ENCODE peak calls at places on chromosomes 13 and 19, in ten cellular contexts. One of them, this sample, is unnamed.

GRCh38 chr19:51111606-51112005 is 3.4 kb upstream of the CTU1 start:
- DNase-seq in stimulated activated CD4-positive, alpha-beta T cell treated with anti-CD3 and anti-CD28 coated beads, TNF-alpha, amount 100 ng/mL, for 24 hours: no peak
- DNase-seq in endodermal cell: peak; percentile 74
- DNase-seq in T-helper 2 cell: no peak
- DNase-seq in Calu3: peak; percentile 63
- DNase-seq in frontal cortex: no peak
- DNase-seq in naive thymus-derived CD8-positive, alpha-beta T cell: no peak
- DNase-seq in stimulated activated CD8-positive, alpha-beta memory T cell treated with anti-CD3 and anti-CD28 coated beads, Interleukin-7, amount 100 ng/mL, for 1 hour: no peak
- DNase-seq in GM12892: no peak
- DNase-seq in psoas muscle: no peak
- DNase-seq in this sample: no peak

GRCh38 chr19:5369962-5370367 is 29.4 kb upstream of the PTPRS start:
- DNase-seq in stimulated activated CD4-positive, alpha-beta T cell treated with anti-CD3 and anti-CD28 coated beads, TNF-alpha, amount 100 ng/mL, for 24 hours: peak; percentile 65
- DNase-seq in endodermal cell: peak; percentile 96
- DNase-seq in T-helper 2 cell: no peak
- DNase-seq in Calu3: peak; percentile 65
- DNase-seq in frontal cortex: no peak
- DNase-seq in naive thymus-derived CD8-positive, alpha-beta T cell: peak; percentile 16
- DNase-seq in stimulated activated CD8-positive, alpha-beta memory T cell treated with anti-CD3 and anti-CD28 coated beads, Interleukin-7, amount 100 ng/mL, for 1 hour: no peak
- DNase-seq in GM12892: peak; percentile 43
- DNase-seq in psoas muscle: no peak
- DNase-seq in this sample: no peak

GRCh38 chr19:30419581-30420180 is 47.5 kb downstream of the ZNF536 start:
- DNase-seq in stimulated activated CD4-positive, alpha-beta T cell treated with anti-CD3 and anti-CD28 coated beads, TNF-alpha, amount 100 ng/mL, for 24 hours: no peak
- DNase-seq in endodermal cell: peak; percentile 52
- DNase-seq in T-helper 2 cell: no peak
- DNase-seq in Calu3: no peak
- DNase-seq in frontal cortex: no peak
- DNase-seq in naive thymus-derived CD8-positive, alpha-beta T cell: no peak
- DNase-seq in stimulated activated CD8-positive, alpha-beta memory T cell treated with anti-CD3 and anti-CD28 coated beads, Interleukin-7, amount 100 ng/mL, for 1 hour: no peak
- DNase-seq in GM12892: no peak
- DNase-seq in psoas muscle: no peak
- DNase-seq in this sample: no peak

GRCh38 chr19:35040826-35041547 is 534 bp upstream of the HPN start:
- DNase-seq in stimulated activated CD4-positive, alpha-beta T cell treated with anti-CD3 and anti-CD28 coated beads, TNF-alpha, amount 100 ng/mL, for 24 hours: no peak
- DNase-seq in endodermal cell: peak; percentile 92
- DNase-seq in T-helper 2 cell: peak; percentile 17
- DNase-seq in Calu3: peak; percentile 69
- DNase-seq in frontal cortex: peak; percentile 79
- DNase-seq in naive thymus-derived CD8-positive, alpha-beta T cell: no peak
- DNase-seq in stimulated activated CD8-positive, alpha-beta memory T cell treated with anti-CD3 and anti-CD28 coated beads, Interleukin-7, amount 100 ng/mL, for 1 hour: no peak
- DNase-seq in GM12892: no peak
- DNase-seq in psoas muscle: peak; percentile 98
- DNase-seq in this sample: peak; percentile 96

GRCh38 chr13:72141845-72142470 is 275.0 kb upstream of the DACH1 start:
- DNase-seq in stimulated activated CD4-positive, alpha-beta T cell treated with anti-CD3 and anti-CD28 coated beads, TNF-alpha, amount 100 ng/mL, for 24 hours: no peak
- DNase-seq in endodermal cell: no peak
- DNase-seq in T-helper 2 cell: no peak
- DNase-seq in Calu3: no peak
- DNase-seq in frontal cortex: no peak
- DNase-seq in naive thymus-derived CD8-positive, alpha-beta T cell: no peak
- DNase-seq in stimulated activated CD8-positive, alpha-beta memory T cell treated with anti-CD3 and anti-CD28 coated beads, Interleukin-7, amount 100 ng/mL, for 1 hour: no peak
- DNase-seq in GM12892: no peak
- DNase-seq in psoas muscle: no peak
- DNase-seq in this sample: no peak

GRCh38 chr13:94050686-94051085 is 428.8 kb downstream of the DCT start:
- DNase-seq in stimulated activated CD4-positive, alpha-beta T cell treated with anti-CD3 and anti-CD28 coated beads, TNF-alpha, amount 100 ng/mL, for 24 hours: no peak
- DNase-seq in endodermal cell: no peak
- DNase-seq in T-helper 2 cell: no peak
- DNase-seq in Calu3: no peak
- DNase-seq in frontal cortex: no peak
- DNase-seq in naive thymus-derived CD8-positive, alpha-beta T cell: no peak
- DNase-seq in stimulated activated CD8-positive, alpha-beta memory T cell treated with anti-CD3 and anti-CD28 coated beads, Interleukin-7, amount 100 ng/mL, for 1 hour: no peak
- DNase-seq in GM12892: no peak
- DNase-seq in psoas muscle: no peak
- DNase-seq in this sample: no peak

GRCh38 chr19:47106819-47107200 is 6.8 kb downstream of the ZC3H4 start:
- DNase-seq in stimulated activated CD4-positive, alpha-beta T cell treated with anti-CD3 and anti-CD28 coated beads, TNF-alpha, amount 100 ng/mL, for 24 hours: no peak
- DNase-seq in endodermal cell: no peak
- DNase-seq in T-helper 2 cell: no peak
- DNase-seq in Calu3: no peak
- DNase-seq in frontal cortex: no peak
- DNase-seq in naive thymus-derived CD8-positive, alpha-beta T cell: no peak
- DNase-seq in stimulated activated CD8-positive, alpha-beta memory T cell treated with anti-CD3 and anti-CD28 coated beads, Interleukin-7, amount 100 ng/mL, for 1 hour: no peak
- DNase-seq in GM12892: no peak
- DNase-seq in psoas muscle: no peak
- DNase-seq in this sample: no peak

GRCh38 chr13:91133941-91134772 is 213.3 kb upstream of the MIR17HG start:
- DNase-seq in stimulated activated CD4-positive, alpha-beta T cell treated with anti-CD3 and anti-CD28 coated beads, TNF-alpha, amount 100 ng/mL, for 24 hours: no peak
- DNase-seq in endodermal cell: peak; percentile 71
- DNase-seq in T-helper 2 cell: no peak
- DNase-seq in Calu3: peak; percentile 37
- DNase-seq in frontal cortex: no peak
- DNase-seq in naive thymus-derived CD8-positive, alpha-beta T cell: no peak
- DNase-seq in stimulated activated CD8-positive, alpha-beta memory T cell treated with anti-CD3 and anti-CD28 coated beads, Interleukin-7, amount 100 ng/mL, for 1 hour: no peak
- DNase-seq in GM12892: no peak
- DNase-seq in psoas muscle: no peak
- DNase-seq in this sample: no peak

GRCh38 chr19:44848036-44848804 is 2.1 kb downstream of the NECTIN2 start:
- DNase-seq in stimulated activated CD4-positive, alpha-beta T cell treated with anti-CD3 and anti-CD28 coated beads, TNF-alpha, amount 100 ng/mL, for 24 hours: no peak
- DNase-seq in endodermal cell: peak; percentile 82
- DNase-seq in T-helper 2 cell: no peak
- DNase-seq in Calu3: no peak
- DNase-seq in frontal cortex: no peak
- DNase-seq in naive thymus-derived CD8-positive, alpha-beta T cell: no peak
- DNase-seq in stimulated activated CD8-positive, alpha-beta memory T cell treated with anti-CD3 and anti-CD28 coated beads, Interleukin-7, amount 100 ng/mL, for 1 hour: no peak
- DNase-seq in GM12892: no peak
- DNase-seq in psoas muscle: no peak
- DNase-seq in this sample: no peak

GRCh38 chr19:52923782-52924593 is 760 bp upstream of the ZNF888 start:
- DNase-seq in stimulated activated CD4-positive, alpha-beta T cell treated with anti-CD3 and anti-CD28 coated beads, TNF-alpha, amount 100 ng/mL, for 24 hours: no peak
- DNase-seq in endodermal cell: peak; percentile 65
- DNase-seq in T-helper 2 cell: no peak
- DNase-seq in Calu3: peak; percentile 79
- DNase-seq in frontal cortex: no peak
- DNase-seq in naive thymus-derived CD8-positive, alpha-beta T cell: no peak
- DNase-seq in stimulated activated CD8-positive, alpha-beta memory T cell treated with anti-CD3 and anti-CD28 coated beads, Interleukin-7, amount 100 ng/mL, for 1 hour: no peak
- DNase-seq in GM12892: no peak
- DNase-seq in psoas muscle: peak; percentile 58
- DNase-seq in this sample: peak; percentile 71

GRCh38 chr13:100890645-100891044 is 216.1 kb upstream of the TMTC4 start:
- DNase-seq in stimulated activated CD4-positive, alpha-beta T cell treated with anti-CD3 and anti-CD28 coated beads, TNF-alpha, amount 100 ng/mL, for 24 hours: no peak
- DNase-seq in endodermal cell: no peak
- DNase-seq in T-helper 2 cell: no peak
- DNase-seq in Calu3: no peak
- DNase-seq in frontal cortex: no peak
- DNase-seq in naive thymus-derived CD8-positive, alpha-beta T cell: no peak
- DNase-seq in stimulated activated CD8-positive, alpha-beta memory T cell treated with anti-CD3 and anti-CD28 coated beads, Interleukin-7, amount 100 ng/mL, for 1 hour: no peak
- DNase-seq in GM12892: no peak
- DNase-seq in psoas muscle: no peak
- DNase-seq in this sample: no peak

GRCh38 chr13:49782784-49783183 is 9.7 kb downstream of the KPNA3 start:
- DNase-seq in stimulated activated CD4-positive, alpha-beta T cell treated with anti-CD3 and anti-CD28 coated beads, TNF-alpha, amount 100 ng/mL, for 24 hours: no peak
- DNase-seq in endodermal cell: no peak
- DNase-seq in T-helper 2 cell: no peak
- DNase-seq in Calu3: no peak
- DNase-seq in frontal cortex: no peak
- DNase-seq in naive thymus-derived CD8-positive, alpha-beta T cell: no peak
- DNase-seq in stimulated activated CD8-positive, alpha-beta memory T cell treated with anti-CD3 and anti-CD28 coated beads, Interleukin-7, amount 100 ng/mL, for 1 hour: no peak
- DNase-seq in GM12892: no peak
- DNase-seq in psoas muscle: no peak
- DNase-seq in this sample: no peak

GRCh38 chr19:48415395-48415794 is 21.9 kb downstream of the GRIN2D start:
- DNase-seq in stimulated activated CD4-positive, alpha-beta T cell treated with anti-CD3 and anti-CD28 coated beads, TNF-alpha, amount 100 ng/mL, for 24 hours: peak; percentile 80
- DNase-seq in endodermal cell: peak; percentile 99
- DNase-seq in T-helper 2 cell: peak; percentile 53
- DNase-seq in Calu3: peak; percentile 62
- DNase-seq in frontal cortex: no peak
- DNase-seq in naive thymus-derived CD8-positive, alpha-beta T cell: peak; percentile 62
- DNase-seq in stimulated activated CD8-positive, alpha-beta memory T cell treated with anti-CD3 and anti-CD28 coated beads, Interleukin-7, amount 100 ng/mL, for 1 hour: no peak
- DNase-seq in GM12892: no peak
- DNase-seq in psoas muscle: peak; percentile 86
- DNase-seq in this sample: peak; percentile 91

GRCh38 chr13:50645092-50645491 is 198.4 kb downstream of the DLEU7 start:
- DNase-seq in stimulated activated CD4-positive, alpha-beta T cell treated with anti-CD3 and anti-CD28 coated beads, TNF-alpha, amount 100 ng/mL, for 24 hours: no peak
- DNase-seq in endodermal cell: no peak
- DNase-seq in T-helper 2 cell: no peak
- DNase-seq in Calu3: no peak
- DNase-seq in frontal cortex: no peak
- DNase-seq in naive thymus-derived CD8-positive, alpha-beta T cell: no peak
- DNase-seq in stimulated activated CD8-positive, alpha-beta memory T cell treated with anti-CD3 and anti-CD28 coated beads, Interleukin-7, amount 100 ng/mL, for 1 hour: no peak
- DNase-seq in GM12892: no peak
- DNase-seq in psoas muscle: no peak
- DNase-seq in this sample: no peak

GRCh38 chr19:53942001-53942786 is 20.5 kb upstream of the CACNG8 start:
- DNase-seq in stimulated activated CD4-positive, alpha-beta T cell treated with anti-CD3 and anti-CD28 coated beads, TNF-alpha, amount 100 ng/mL, for 24 hours: peak; percentile 14
- DNase-seq in endodermal cell: peak; percentile 99
- DNase-seq in T-helper 2 cell: no peak
- DNase-seq in Calu3: no peak
- DNase-seq in frontal cortex: no peak
- DNase-seq in naive thymus-derived CD8-positive, alpha-beta T cell: no peak
- DNase-seq in stimulated activated CD8-positive, alpha-beta memory T cell treated with anti-CD3 and anti-CD28 coated beads, Interleukin-7, amount 100 ng/mL, for 1 hour: no peak
- DNase-seq in GM12892: no peak
- DNase-seq in psoas muscle: no peak
- DNase-seq in this sample: no peak

GRCh38 chr13:94269557-94269956 is 209.9 kb downstream of the DCT start:
- DNase-seq in stimulated activated CD4-positive, alpha-beta T cell treated with anti-CD3 and anti-CD28 coated beads, TNF-alpha, amount 100 ng/mL, for 24 hours: no peak
- DNase-seq in endodermal cell: no peak
- DNase-seq in T-helper 2 cell: no peak
- DNase-seq in Calu3: no peak
- DNase-seq in frontal cortex: no peak
- DNase-seq in naive thymus-derived CD8-positive, alpha-beta T cell: no peak
- DNase-seq in stimulated activated CD8-positive, alpha-beta memory T cell treated with anti-CD3 and anti-CD28 coated beads, Interleukin-7, amount 100 ng/mL, for 1 hour: no peak
- DNase-seq in GM12892: no peak
- DNase-seq in psoas muscle: no peak
- DNase-seq in this sample: no peak

GRCh38 chr13:36885901-36886300 is 34.1 kb downstream of the SMAD9 start:
- DNase-seq in stimulated activated CD4-positive, alpha-beta T cell treated with anti-CD3 and anti-CD28 coated beads, TNF-alpha, amount 100 ng/mL, for 24 hours: no peak
- DNase-seq in endodermal cell: no peak
- DNase-seq in T-helper 2 cell: no peak
- DNase-seq in Calu3: no peak
- DNase-seq in frontal cortex: no peak
- DNase-seq in naive thymus-derived CD8-positive, alpha-beta T cell: no peak
- DNase-seq in stimulated activated CD8-positive, alpha-beta memory T cell treated with anti-CD3 and anti-CD28 coated beads, Interleukin-7, amount 100 ng/mL, for 1 hour: no peak
- DNase-seq in GM12892: no peak
- DNase-seq in psoas muscle: no peak
- DNase-seq in this sample: no peak

GRCh38 chr19:46932346-46932745 is 71.5 kb downstream of the ARHGAP35 start:
- DNase-seq in stimulated activated CD4-positive, alpha-beta T cell treated with anti-CD3 and anti-CD28 coated beads, TNF-alpha, amount 100 ng/mL, for 24 hours: no peak
- DNase-seq in endodermal cell: no peak
- DNase-seq in T-helper 2 cell: no peak
- DNase-seq in Calu3: no peak
- DNase-seq in frontal cortex: no peak
- DNase-seq in naive thymus-derived CD8-positive, alpha-beta T cell: no peak
- DNase-seq in stimulated activated CD8-positive, alpha-beta memory T cell treated with anti-CD3 and anti-CD28 coated beads, Interleukin-7, amount 100 ng/mL, for 1 hour: no peak
- DNase-seq in GM12892: no peak
- DNase-seq in psoas muscle: no peak
- DNase-seq in this sample: no peak

GRCh38 chr13:47397739-47398138 is 500.9 kb upstream of the HTR2A start:
- DNase-seq in stimulated activated CD4-positive, alpha-beta T cell treated with anti-CD3 and anti-CD28 coated beads, TNF-alpha, amount 100 ng/mL, for 24 hours: no peak
- DNase-seq in endodermal cell: no peak
- DNase-seq in T-helper 2 cell: no peak
- DNase-seq in Calu3: peak; percentile 1
- DNase-seq in frontal cortex: no peak
- DNase-seq in naive thymus-derived CD8-positive, alpha-beta T cell: no peak
- DNase-seq in stimulated activated CD8-positive, alpha-beta memory T cell treated with anti-CD3 and anti-CD28 coated beads, Interleukin-7, amount 100 ng/mL, for 1 hour: no peak
- DNase-seq in GM12892: no peak
- DNase-seq in psoas muscle: no peak
- DNase-seq in this sample: no peak

GRCh38 chr19:40219721-40220276 is 1.6 kb upstream of the TTC9B start:
- DNase-seq in stimulated activated CD4-positive, alpha-beta T cell treated with anti-CD3 and anti-CD28 coated beads, TNF-alpha, amount 100 ng/mL, for 24 hours: no peak
- DNase-seq in endodermal cell: no peak
- DNase-seq in T-helper 2 cell: no peak
- DNase-seq in Calu3: peak; percentile 78
- DNase-seq in frontal cortex: no peak
- DNase-seq in naive thymus-derived CD8-positive, alpha-beta T cell: no peak
- DNase-seq in stimulated activated CD8-positive, alpha-beta memory T cell treated with anti-CD3 and anti-CD28 coated beads, Interleukin-7, amount 100 ng/mL, for 1 hour: no peak
- DNase-seq in GM12892: no peak
- DNase-seq in psoas muscle: no peak
- DNase-seq in this sample: no peak

GRCh38 chr13:25085125-25085742 is 10.7 kb upstream of the PABPC3 start:
- DNase-seq in stimulated activated CD4-positive, alpha-beta T cell treated with anti-CD3 and anti-CD28 coated beads, TNF-alpha, amount 100 ng/mL, for 24 hours: no peak
- DNase-seq in endodermal cell: peak; percentile 74
- DNase-seq in T-helper 2 cell: no peak
- DNase-seq in Calu3: peak; percentile 46
- DNase-seq in frontal cortex: peak; percentile 58
- DNase-seq in naive thymus-derived CD8-positive, alpha-beta T cell: no peak
- DNase-seq in stimulated activated CD8-positive, alpha-beta memory T cell treated with anti-CD3 and anti-CD28 coated beads, Interleukin-7, amount 100 ng/mL, for 1 hour: no peak
- DNase-seq in GM12892: no peak
- DNase-seq in psoas muscle: no peak
- DNase-seq in this sample: no peak

GRCh38 chr13:91722267-91722884 is 324.0 kb downstream of the GPC5 start:
- DNase-seq in stimulated activated CD4-positive, alpha-beta T cell treated with anti-CD3 and anti-CD28 coated beads, TNF-alpha, amount 100 ng/mL, for 24 hours: no peak
- DNase-seq in endodermal cell: no peak
- DNase-seq in T-helper 2 cell: no peak
- DNase-seq in Calu3: no peak
- DNase-seq in frontal cortex: peak; percentile 1
- DNase-seq in naive thymus-derived CD8-positive, alpha-beta T cell: no peak
- DNase-seq in stimulated activated CD8-positive, alpha-beta memory T cell treated with anti-CD3 and anti-CD28 coated beads, Interleukin-7, amount 100 ng/mL, for 1 hour: no peak
- DNase-seq in GM12892: no peak
- DNase-seq in psoas muscle: no peak
- DNase-seq in this sample: no peak

GRCh38 chr13:27997904-27998522 is 9.5 kb upstream of the URAD start:
- DNase-seq in stimulated activated CD4-positive, alpha-beta T cell treated with anti-CD3 and anti-CD28 coated beads, TNF-alpha, amount 100 ng/mL, for 24 hours: no peak
- DNase-seq in endodermal cell: peak; percentile 86
- DNase-seq in T-helper 2 cell: no peak
- DNase-seq in Calu3: peak; percentile 52
- DNase-seq in frontal cortex: no peak
- DNase-seq in naive thymus-derived CD8-positive, alpha-beta T cell: no peak
- DNase-seq in stimulated activated CD8-positive, alpha-beta memory T cell treated with anti-CD3 and anti-CD28 coated beads, Interleukin-7, amount 100 ng/mL, for 1 hour: no peak
- DNase-seq in GM12892: no peak
- DNase-seq in psoas muscle: no peak
- DNase-seq in this sample: no peak

GRCh38 chr19:39001016-39001415 is 25.5 kb upstream of the FBXO17 start:
- DNase-seq in stimulated activated CD4-positive, alpha-beta T cell treated with anti-CD3 and anti-CD28 coated beads, TNF-alpha, amount 100 ng/mL, for 24 hours: no peak
- DNase-seq in endodermal cell: no peak
- DNase-seq in T-helper 2 cell: no peak
- DNase-seq in Calu3: no peak
- DNase-seq in frontal cortex: no peak
- DNase-seq in naive thymus-derived CD8-positive, alpha-beta T cell: no peak
- DNase-seq in stimulated activated CD8-positive, alpha-beta memory T cell treated with anti-CD3 and anti-CD28 coated beads, Interleukin-7, amount 100 ng/mL, for 1 hour: no peak
- DNase-seq in GM12892: no peak
- DNase-seq in psoas muscle: no peak
- DNase-seq in this sample: no peak

GRCh38 chr13:76879211-76879875 is 6.9 kb downstream of the KCTD12 start:
- DNase-seq in stimulated activated CD4-positive, alpha-beta T cell treated with anti-CD3 and anti-CD28 coated beads, TNF-alpha, amount 100 ng/mL, for 24 hours: peak; percentile 58
- DNase-seq in endodermal cell: no peak
- DNase-seq in T-helper 2 cell: peak; percentile 30
- DNase-seq in Calu3: no peak
- DNase-seq in frontal cortex: no peak
- DNase-seq in naive thymus-derived CD8-positive, alpha-beta T cell: no peak
- DNase-seq in stimulated activated CD8-positive, alpha-beta memory T cell treated with anti-CD3 and anti-CD28 coated beads, Interleukin-7, amount 100 ng/mL, for 1 hour: no peak
- DNase-seq in GM12892: peak; percentile 30
- DNase-seq in psoas muscle: peak; percentile 77
- DNase-seq in this sample: peak; percentile 85

GRCh38 chr13:82717249-82717648 is 1165.0 kb downstream of the SLITRK1 start:
- DNase-seq in stimulated activated CD4-positive, alpha-beta T cell treated with anti-CD3 and anti-CD28 coated beads, TNF-alpha, amount 100 ng/mL, for 24 hours: no peak
- DNase-seq in endodermal cell: no peak
- DNase-seq in T-helper 2 cell: no peak
- DNase-seq in Calu3: no peak
- DNase-seq in frontal cortex: peak; percentile 2
- DNase-seq in naive thymus-derived CD8-positive, alpha-beta T cell: no peak
- DNase-seq in stimulated activated CD8-positive, alpha-beta memory T cell treated with anti-CD3 and anti-CD28 coated beads, Interleukin-7, amount 100 ng/mL, for 1 hour: no peak
- DNase-seq in GM12892: no peak
- DNase-seq in psoas muscle: no peak
- DNase-seq in this sample: no peak

GRCh38 chr19:54190942-54191670 is at the start of gene TSEN34:
- DNase-seq in stimulated activated CD4-positive, alpha-beta T cell treated with anti-CD3 and anti-CD28 coated beads, TNF-alpha, amount 100 ng/mL, for 24 hours: peak; percentile 86
- DNase-seq in endodermal cell: peak; percentile 94
- DNase-seq in T-helper 2 cell: peak; percentile 94
- DNase-seq in Calu3: peak; percentile 94
- DNase-seq in frontal cortex: peak; percentile 83
- DNase-seq in naive thymus-derived CD8-positive, alpha-beta T cell: peak; percentile 94
- DNase-seq in stimulated activated CD8-positive, alpha-beta memory T cell treated with anti-CD3 and anti-CD28 coated beads, Interleukin-7, amount 100 ng/mL, for 1 hour: peak; percentile 72
- DNase-seq in GM12892: peak; percentile 71
- DNase-seq in psoas muscle: no peak
- DNase-seq in this sample: peak; percentile 96

GRCh38 chr19:7372810-7373209 is 24.1 kb downstream of the ARHGEF18 start:
- DNase-seq in stimulated activated CD4-positive, alpha-beta T cell treated with anti-CD3 and anti-CD28 coated beads, TNF-alpha, amount 100 ng/mL, for 24 hours: no peak
- DNase-seq in endodermal cell: no peak
- DNase-seq in T-helper 2 cell: no peak
- DNase-seq in Calu3: no peak
- DNase-seq in frontal cortex: no peak
- DNase-seq in naive thymus-derived CD8-positive, alpha-beta T cell: no peak
- DNase-seq in stimulated activated CD8-positive, alpha-beta memory T cell treated with anti-CD3 and anti-CD28 coated beads, Interleukin-7, amount 100 ng/mL, for 1 hour: no peak
- DNase-seq in GM12892: no peak
- DNase-seq in psoas muscle: peak; percentile 37
- DNase-seq in this sample: no peak